ENCODE peak calls at places on chromosomes 1 and 21, in five cellular contexts. M is dorsolateral prefrontal cortex, U is HCT116, R is mesendoderm, D is GM23338. O is an unnamed sample.

GRCh38 chr21:26125433-26126167 is 45.0 kb downstream of the APP start:
- DNase-seq in M (no peak), U (no peak), R (peak), D (no peak), O (no peak)

GRCh38 chr1:197692965-197693364 is 82.3 kb downstream of the DENND1B start:
- DNase-seq in M (no peak), U (peak), R (no peak), D (no peak), O (no peak)

GRCh38 chr1:186240436-186240835 is 134.6 kb downstream of the TPR start:
- DNase-seq in M (no peak), U (no peak), R (no peak), D (no peak), O (no peak)

GRCh38 chr1:87062687-87063086 is 148.3 kb downstream of the HS2ST1 start:
- DNase-seq in M (no peak), U (no peak), R (no peak), D (no peak), O (no peak)

GRCh38 chr1:184973308-184974085 is 811 bp downstream of the NIBAN1 start:
- DNase-seq in M (no peak), U (no peak), R (peak), D (peak), O (no peak)

GRCh38 chr1:23699280-23700179 is 7.9 kb downstream of the RPL11 start:
- DNase-seq in M (no peak), U (no peak), R (peak), D (no peak), O (no peak)

GRCh38 chr1:156262461-156263287 is 14.8 kb upstream of the PAQR6 start:
- DNase-seq in M (no peak), U (no peak), R (no peak), D (no peak), O (peak)

GRCh38 chr1:200738733-200739498 is at the start of gene CAMSAP2:
- DNase-seq in M (peak), U (peak), R (peak), D (peak), O (peak)

GRCh38 chr1:200729863-200730262 is 8.8 kb upstream of the CAMSAP2 start:
- DNase-seq in M (no peak), U (no peak), R (no peak), D (no peak), O (no peak)

GRCh38 chr1:184664042-184664659 is 90.5 kb downstream of the EDEM3 start:
- DNase-seq in M (peak), U (peak), R (peak), D (peak), O (no peak)

GRCh38 chr21:26506951-26507350 is 66.1 kb downstream of the CYYR1 start:
- DNase-seq in M (no peak), U (no peak), R (no peak), D (no peak), O (peak)

GRCh38 chr1:58812926-58813325 is 29.1 kb upstream of the JUN start:
- DNase-seq in M (no peak), U (no peak), R (no peak), D (no peak), O (no peak)

GRCh38 chr21:46056450-46056903 is 41.4 kb upstream of the COL6A2 start:
- DNase-seq in M (no peak), U (no peak), R (no peak), D (peak), O (no peak)

GRCh38 chr1:208105756-208106155 is 138.4 kb downstream of the PLXNA2 start:
- DNase-seq in M (peak), U (no peak), R (no peak), D (no peak), O (no peak)

GRCh38 chr1:153629971-153630370 is 1.7 kb downstream of the S100A1 start:
- DNase-seq in M (no peak), U (no peak), R (no peak), D (no peak), O (no peak)

GRCh38 chr21:45383615-45384201 is 21.3 kb upstream of the COL18A1 start:
- DNase-seq in M (no peak), U (no peak), R (peak), D (peak), O (no peak)

GRCh38 chr1:98556521-98557158 is 104.9 kb upstream of the SNX7 start:
- DNase-seq in M (no peak), U (peak), R (peak), D (peak), O (no peak)

GRCh38 chr1:228332797-228333738 is 73.6 kb downstream of the TRIM11 start:
- DNase-seq in M (no peak), U (no peak), R (no peak), D (no peak), O (no peak)

GRCh38 chr1:53135735-53136114 is 6.7 kb downstream of the SLC1A7 start:
- DNase-seq in M (peak), U (no peak), R (no peak), D (no peak), O (no peak)

GRCh38 chr1:1355376-1355775 is 3.0 kb downstream of the MXRA8 start:
- DNase-seq in M (no peak), U (no peak), R (no peak), D (no peak), O (no peak)

GRCh38 chr1:228911225-228911624 is 175.9 kb downstream of the RHOU start:
- DNase-seq in M (no peak), U (no peak), R (no peak), D (no peak), O (no peak)

GRCh38 chr1:17692645-17693044 is 62.5 kb upstream of the ACTL8 start:
- DNase-seq in M (no peak), U (no peak), R (no peak), D (no peak), O (no peak)

GRCh38 chr1:27004471-27005165 is 8.0 kb downstream of the TENT5B start:
- DNase-seq in M (no peak), U (no peak), R (peak), D (peak), O (no peak)

GRCh38 chr1:92989936-92990582 is 28.8 kb upstream of the DIPK1A start:
- DNase-seq in M (no peak), U (no peak), R (no peak), D (no peak), O (no peak)

GRCh38 chr1:66778266-66778665 is 22.8 kb downstream of the INSL5 start:
- DNase-seq in M (no peak), U (no peak), R (no peak), D (no peak), O (no peak)

GRCh38 chr1:156665539-156665938 is 11.7 kb downstream of the NES start:
- DNase-seq in M (no peak), U (no peak), R (no peak), D (no peak), O (no peak)

GRCh38 chr1:248782311-248782887 is 26.8 kb upstream of the LYPD8 start:
- DNase-seq in M (no peak), U (no peak), R (no peak), D (no peak), O (no peak)
- H3K27ac ChIP-seq in M (no peak), U (no peak), R (no peak), D (no peak), O (no peak)

GRCh38 chr1:226123212-226123560 is 60.7 kb downstream of the H3-3A start:
- DNase-seq in M (no peak), U (no peak), R (no peak), D (no peak), O (no peak)

GRCh38 chr1:226123591-226124471 is 61.3 kb downstream of the H3-3A start:
- DNase-seq in M (no peak), U (no peak), R (no peak), D (no peak), O (no peak)

GRCh38 chr1:226125097-226125630 is 61.4 kb downstream of the ACBD3 start:
- DNase-seq in M (peak), U (peak), R (peak), D (peak), O (no peak)

GRCh38 chr1:226126824-226127591 is 59.5 kb downstream of the ACBD3 start:
- DNase-seq in M (no peak), U (no peak), R (no peak), D (no peak), O (peak)

DNA sequence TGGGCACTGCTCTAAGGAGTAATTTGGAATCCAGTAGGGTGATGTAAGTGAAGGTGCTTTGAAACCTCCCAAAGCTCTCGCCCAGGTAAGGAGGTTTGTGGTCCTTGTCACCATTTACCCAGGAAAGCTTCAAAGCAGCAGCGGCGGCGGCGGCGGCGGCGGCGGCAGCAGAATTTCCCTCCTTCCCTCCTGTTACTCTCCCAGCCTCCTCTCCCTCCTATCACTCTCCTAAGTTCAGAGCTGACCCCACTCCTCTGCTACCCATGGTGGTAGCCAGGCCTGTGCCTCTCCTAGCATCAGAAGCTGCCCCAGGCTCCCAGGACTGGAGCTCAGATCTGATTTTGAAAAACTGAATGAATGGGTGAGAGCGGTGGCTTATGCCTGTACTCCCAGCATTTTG is 60.7 kb downstream of the ACBD3 start:
- DNase-seq in M (no peak), U (no peak), R (no peak), D (no peak), O (no peak)
- H3K27ac ChIP-seq in M (no peak), U (no peak), R (no peak), D (no peak), O (peak)

GRCh38 chr1:205775015-205775716 is at the start of gene RAB29:
- DNase-seq in M (peak), U (peak), R (peak), D (peak), O (no peak)
- H3K27ac ChIP-seq in M (no peak), U (peak), R (no peak), D (no peak), O (peak)

DNA sequence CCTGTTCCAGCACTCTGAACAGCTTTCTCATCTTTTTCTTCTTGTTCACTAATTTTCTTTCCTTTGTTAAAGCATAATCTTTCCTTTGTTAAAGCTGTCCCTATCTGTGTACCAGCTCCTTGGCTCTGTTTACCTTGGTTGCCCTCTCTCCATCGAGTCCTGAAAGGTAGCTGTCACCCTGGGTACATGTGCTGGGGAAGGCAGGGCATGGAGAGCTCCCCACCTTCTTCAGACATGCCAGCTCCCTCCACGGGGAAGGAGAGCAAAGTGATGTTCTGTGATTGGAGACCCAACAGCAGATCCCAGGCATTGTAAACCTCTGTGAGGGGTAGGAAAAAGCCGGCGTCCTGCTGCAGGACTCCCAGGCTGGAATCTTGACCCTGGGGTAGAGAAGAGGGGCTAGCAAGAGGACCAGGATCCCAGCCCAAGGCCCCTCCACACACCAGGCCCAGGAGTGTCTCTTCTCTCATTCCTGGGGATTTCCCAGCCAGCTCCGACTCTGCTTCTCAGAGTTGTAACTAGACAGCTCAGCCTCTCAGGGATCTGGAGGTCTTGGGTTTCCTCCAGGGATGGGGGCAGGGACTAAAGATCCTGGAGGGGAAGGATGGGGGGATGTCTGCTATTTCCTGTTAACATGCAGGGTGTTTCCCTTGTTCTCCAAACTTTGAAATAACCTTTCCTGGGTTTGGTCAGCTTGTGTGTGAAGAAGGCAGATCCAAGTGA is 34.4 kb downstream of the TMCC2 start:
- DNase-seq in M (no peak), U (no peak), R (peak), D (peak), O (no peak)
- H3K27ac ChIP-seq in M (peak), U (no peak), R (peak), D (peak), O (no peak)

GRCh38 chr1:183471748-183472487 is 381 bp upstream of the SMG7 start:
- DNase-seq in M (peak), U (peak), R (peak), D (peak), O (peak)

GRCh38 chr1:183470147-183470960 is 1.9 kb upstream of the SMG7 start:
- DNase-seq in M (peak), U (peak), R (peak), D (peak), O (no peak)

GRCh38 chr1:183472488-183473285 is at the start of gene SMG7:
- DNase-seq in M (peak), U (no peak), R (peak), D (peak), O (no peak)

GRCh38 chr1:183470961-183471747 is 1.1 kb upstream of the SMG7 start:
- DNase-seq in M (peak), U (peak), R (peak), D (peak), O (no peak)

DNA sequence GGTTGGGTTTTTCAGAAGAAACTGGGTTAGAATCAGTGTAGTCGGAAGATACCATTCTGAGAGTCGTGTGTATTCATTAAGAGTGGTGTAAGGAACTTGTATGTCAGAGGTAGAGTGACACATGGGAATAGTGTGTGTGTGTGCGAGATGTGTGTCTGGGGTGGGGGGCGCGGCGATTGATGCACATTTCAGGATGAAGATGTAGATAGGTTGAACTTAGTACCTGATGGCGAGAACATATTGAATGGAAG is 912 bp downstream of the SMG7 start:
- DNase-seq in M (no peak), U (no peak), R (peak), D (no peak), O (no peak)
- H3K27ac ChIP-seq in M (no peak), U (peak), R (no peak), D (no peak), O (peak)

GRCh38 chr1:213987876-213988638 is at the start of gene PROX1:
- DNase-seq in M (peak), U (no peak), R (peak), D (peak), O (no peak)

GRCh38 chr1:213987422-213987875 is 324 bp upstream of the PROX1 start:
- DNase-seq in M (no peak), U (no peak), R (no peak), D (no peak), O (no peak)

GRCh38 chr1:213988639-213989070 is 882 bp downstream of the PROX1 start:
- DNase-seq in M (no peak), U (no peak), R (no peak), D (peak), O (no peak)

GRCh38 chr1:213989740-213990472 is 2.1 kb downstream of the PROX1 start:
- DNase-seq in M (no peak), U (no peak), R (peak), D (peak), O (no peak)

GRCh38 chr1:213989071-213989739 is 1.4 kb downstream of the PROX1 start:
- DNase-seq in M (no peak), U (no peak), R (peak), D (peak), O (no peak)
- H3K27ac ChIP-seq in M (peak), U (no peak), R (no peak), D (no peak), O (no peak)

GRCh38 chr1:41626616-41627375 is 142.3 kb upstream of the EDN2 start:
- DNase-seq in M (no peak), U (peak), R (no peak), D (no peak), O (peak)
- H3K27ac ChIP-seq in M (no peak), U (peak), R (no peak), D (no peak), O (peak)

DNA sequence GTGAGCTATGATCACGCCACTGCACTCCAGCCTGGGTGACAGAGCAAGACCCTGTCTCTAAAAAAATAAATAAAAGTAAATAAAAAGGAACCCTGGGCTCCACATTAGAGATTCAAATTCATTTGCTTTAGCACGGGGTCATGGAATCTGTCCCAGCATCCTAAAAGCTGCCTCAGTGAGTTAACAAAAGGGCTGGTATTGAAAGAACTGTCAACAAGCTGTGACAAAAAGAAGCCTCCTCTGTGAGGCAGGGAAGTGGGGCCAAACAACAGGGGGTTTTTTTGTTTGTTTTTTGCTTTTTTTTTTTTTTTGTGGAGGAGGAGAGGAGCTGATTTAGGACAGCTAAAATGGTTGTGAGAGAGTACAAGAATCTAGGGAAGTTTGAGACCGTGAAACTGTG is 115.7 kb downstream of the LIPI start:
- DNase-seq in M (no peak), U (no peak), R (no peak), D (no peak), O (no peak)
- H3K27ac ChIP-seq in M (no peak), U (no peak), R (no peak), D (no peak), O (no peak)

DNA sequence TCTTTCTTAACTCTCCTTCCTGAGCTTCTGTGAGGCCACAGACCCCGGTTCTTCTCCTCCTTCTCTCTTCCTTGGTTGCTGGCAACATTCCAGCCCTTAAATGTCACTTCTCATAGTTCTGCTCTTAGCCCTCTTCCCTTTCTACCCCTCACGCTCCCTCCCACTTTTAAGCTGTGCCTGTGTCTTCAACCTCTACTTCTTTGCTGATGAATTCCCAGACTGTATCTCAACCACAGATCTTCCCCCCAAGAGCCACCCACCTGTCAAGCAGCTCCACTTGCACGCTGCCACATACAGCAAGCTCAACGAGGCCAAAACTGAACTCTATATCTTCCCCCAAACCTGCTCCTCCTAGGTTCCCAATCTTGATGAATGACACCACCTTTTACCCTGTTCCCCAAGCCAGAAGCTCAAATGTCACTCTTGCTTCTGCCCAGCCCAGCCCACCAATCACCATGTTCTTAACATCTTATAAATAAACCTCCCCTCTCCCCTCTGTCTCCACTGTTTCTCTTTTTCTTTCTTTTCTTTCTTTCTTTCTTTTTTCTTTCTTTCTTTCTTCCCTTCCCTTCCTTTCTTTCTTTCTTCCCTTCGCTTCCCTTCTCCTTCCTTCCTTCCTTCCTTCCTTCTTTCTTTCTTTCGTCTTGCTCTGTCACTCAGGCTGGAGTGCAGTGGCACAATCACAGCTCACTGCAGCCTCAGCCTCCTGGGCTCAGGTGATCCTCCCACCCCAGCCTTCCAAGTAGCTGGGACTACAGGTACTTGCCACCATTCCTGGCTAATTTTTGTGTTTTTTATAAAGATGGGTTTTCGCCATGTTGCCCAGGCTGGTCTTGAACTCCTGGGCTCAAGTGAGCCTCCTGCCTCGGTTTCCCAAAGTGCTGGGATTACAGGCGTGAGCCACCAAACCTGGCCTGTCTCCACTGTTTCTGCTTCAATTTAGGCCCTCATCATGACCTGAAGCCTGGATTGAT is 19.8 kb upstream of the PTP4A2 start:
- DNase-seq in M (no peak), U (no peak), R (no peak), D (no peak), O (no peak)
- H3K27ac ChIP-seq in M (no peak), U (no peak), R (no peak), D (no peak), O (no peak)